ENCODE peak calls at places on chromosomes 1 and 21, in seven cellular contexts. H is AG08396; I is amniotic epithelial cell; A is kidney; R is GM23248; F is esophagus squamous epithelium; O is naive thymus-derived CD8-positive, alpha-beta T cell. J is an unnamed sample.

GRCh38 chr1:198298653-198299052 is 141.9 kb downstream of the NEK7 start:
- DNase-seq in F (no peak), A (no peak), R (no peak), H (no peak), I (no peak), O (no peak), J (no peak)

GRCh38 chr1:70039485-70039884 is 165.9 kb downstream of the LRRC40 start:
- DNase-seq in I (peak), A (no peak), F (no peak), R (no peak), H (no peak), O (no peak), J (no peak)

GRCh38 chr1:116856312-116856711 is 53.4 kb upstream of the PTGFRN start:
- DNase-seq in R (no peak), O (no peak), A (no peak), H (no peak), I (no peak), F (no peak), J (no peak)

GRCh38 chr21:15495965-15496364 is 233.8 kb upstream of the USP25 start:
- DNase-seq in H (no peak), F (no peak), I (no peak), A (no peak), O (no peak), R (peak), J (peak)

GRCh38 chr1:116902718-116903390 is 6.9 kb upstream of the PTGFRN start:
- DNase-seq in H (no peak), R (no peak), F (no peak), O (no peak), I (no peak), A (no peak), J (no peak)

GRCh38 chr1:181344091-181344490 is 139.2 kb upstream of the CACNA1E start:
- DNase-seq in F (no peak), I (no peak), R (no peak), H (no peak), A (no peak), O (no peak), J (no peak)

GRCh38 chr1:87712261-87712674 is 383.6 kb downstream of the LMO4 start:
- DNase-seq in R (peak), I (peak), O (no peak), F (no peak), A (no peak), H (no peak), J (no peak)

GRCh38 chr1:6544831-6545230 is 9.5 kb downstream of the NOL9 start:
- DNase-seq in A (no peak), R (peak), F (no peak), O (no peak), I (no peak), H (peak), J (peak)

GRCh38 chr1:55321947-55322346 is 106.8 kb upstream of the USP24 start:
- DNase-seq in H (peak), O (no peak), A (no peak), F (no peak), R (peak), I (no peak), J (peak)

GRCh38 chr1:53091841-53092645 is 30.0 kb downstream of the PODN start:
- DNase-seq in A (no peak), O (no peak), H (no peak), F (no peak), I (peak), R (peak), J (peak)

GRCh38 chr1:3863231-3863935 is 6.1 kb downstream of the DFFB start:
- DNase-seq in I (no peak), A (no peak), F (no peak), O (no peak), R (no peak), H (no peak), J (no peak)

GRCh38 chr1:36567601-36568341 is 85.1 kb upstream of the CSF3R start:
- DNase-seq in O (no peak), H (no peak), A (no peak), I (no peak), F (no peak), R (no peak), J (no peak)

GRCh38 chr1:57551476-57551875 is 127.6 kb upstream of the DAB1 start:
- DNase-seq in I (no peak), F (no peak), H (no peak), R (no peak), O (no peak), A (no peak), J (no peak)

GRCh38 chr1:206905295-206906164 is 8.3 kb downstream of the IL24 start:
- DNase-seq in R (peak), F (no peak), O (peak), H (peak), A (no peak), I (peak), J (peak)

GRCh38 chr1:89908294-89908992 is 86.5 kb upstream of the ZNF326 start:
- DNase-seq in A (no peak), I (no peak), H (no peak), R (peak), F (no peak), O (no peak), J (no peak)

GRCh38 chr1:41615981-41616380 is 131.5 kb upstream of the EDN2 start:
- DNase-seq in R (no peak), O (no peak), H (no peak), F (no peak), A (no peak), I (no peak), J (no peak)

GRCh38 chr1:232699814-232700213 is 69.9 kb upstream of the SIPA1L2 start:
- DNase-seq in O (no peak), R (no peak), F (no peak), I (peak), A (no peak), H (no peak), J (no peak)

GRCh38 chr1:119737040-119737682 is 25.4 kb downstream of the PHGDH start:
- DNase-seq in F (no peak), I (peak), A (peak), H (no peak), O (no peak), R (no peak), J (no peak)

GRCh38 chr1:43978551-43979260 is at the start of gene B4GALT2:
- DNase-seq in F (no peak), O (no peak), R (peak), I (peak), H (peak), A (no peak), J (peak)

GRCh38 chr1:21931171-21932093 is 5.7 kb downstream of the HSPG2 start:
- DNase-seq in H (peak), I (peak), F (no peak), A (peak), R (peak), O (no peak), J (peak)

GRCh38 chr1:157968951-157969350 is 24.5 kb upstream of the KIRREL1 start:
- DNase-seq in A (no peak), R (peak), I (peak), F (no peak), O (no peak), H (peak), J (peak)

GRCh38 chr1:13965770-13966398 is 265.9 kb downstream of the PRDM2 start:
- DNase-seq in H (peak), I (peak), F (no peak), O (no peak), R (peak), A (no peak), J (peak)

GRCh38 chr1:64822621-64823020 is 77.7 kb downstream of the RAVER2 start:
- DNase-seq in A (no peak), O (no peak), F (no peak), H (no peak), I (peak), R (peak), J (peak)

GRCh38 chr1:29237906-29238600 is 1.7 kb downstream of the PTPRU start:
- DNase-seq in I (no peak), H (peak), R (peak), A (peak), F (no peak), O (no peak), J (peak)

GRCh38 chr1:158357441-158357840 is 3.7 kb downstream of the CD1E start:
- DNase-seq in A (no peak), F (no peak), H (no peak), R (no peak), I (no peak), O (no peak), J (no peak)

GRCh38 chr1:182142621-182143020 is 81.1 kb upstream of the ZNF648 start:
- DNase-seq in I (no peak), R (no peak), A (no peak), F (no peak), H (no peak), O (no peak), J (no peak)

GRCh38 chr1:186055846-186056245 is 319.2 kb downstream of the TPR start:
- DNase-seq in I (no peak), H (no peak), O (no peak), F (no peak), R (peak), A (no peak), J (peak)

GRCh38 chr1:17874231-17874630 is 119.1 kb downstream of the ACTL8 start:
- DNase-seq in O (no peak), F (no peak), A (no peak), R (peak), H (peak), I (peak), J (peak)

GRCh38 chr1:9615316-9616063 is 26.8 kb downstream of the TMEM201 start:
- DNase-seq in O (peak), H (peak), A (peak), R (peak), F (no peak), I (peak), J (peak)

GRCh38 chr1:228213917-228214808 is 6.3 kb downstream of the OBSCN start:
- DNase-seq in H (no peak), R (no peak), I (no peak), O (no peak), A (peak), F (no peak), J (no peak)

GRCh38 chr1:53619088-53619810 is 119.7 kb downstream of the GLIS1 start:
- DNase-seq in R (no peak), H (no peak), F (no peak), I (no peak), A (peak), O (no peak), J (no peak)

GRCh38 chr1:44036409-44037111 is 5.3 kb upstream of the SLC6A9 start:
- DNase-seq in F (no peak), O (peak), I (peak), R (peak), H (peak), A (no peak), J (peak)